ENCODE peak calls at places on chromosomes 1 and 21, in six cellular contexts. One of them, this sample, is unnamed. For H3K36me3, the result is how much of the 10 kb centered on the place peaks cover.

GRCh38 chr1:164905891-164906290 is 346.9 kb downstream of the PBX1 start:
- DNase-seq in PC-3: no peak
- DNase-seq in Peyer's patch: no peak
- DNase-seq in brain microvascular endothelial cell: no peak
- DNase-seq in fibroblast of lung: no peak
- DNase-seq in hepatocyte: no peak
- DNase-seq in this sample: no peak

GRCh38 chr1:9792156-9793042 is 31.4 kb downstream of the CLSTN1 start:
- DNase-seq in PC-3: peak
- DNase-seq in hepatocyte: no peak
- DNase-seq in Peyer's patch: no peak
- DNase-seq in brain microvascular endothelial cell: no peak
- DNase-seq in fibroblast of lung: peak
- DNase-seq in this sample: no peak

GRCh38 chr1:26740023-26740422 is 44.2 kb downstream of the ARID1A start:
- DNase-seq in Peyer's patch: no peak
- DNase-seq in PC-3: no peak
- DNase-seq in brain microvascular endothelial cell: no peak
- DNase-seq in fibroblast of lung: no peak
- DNase-seq in hepatocyte: no peak
- DNase-seq in this sample: no peak

GRCh38 chr1:201450721-201451291 is 18.2 kb downstream of the PHLDA3 start:
- DNase-seq in brain microvascular endothelial cell: peak
- DNase-seq in fibroblast of lung: peak
- DNase-seq in hepatocyte: peak
- DNase-seq in PC-3: peak
- DNase-seq in Peyer's patch: no peak
- DNase-seq in this sample: no peak

GRCh38 chr1:143748906-143749305 is 222.9 kb downstream of the FAM72C start:
- DNase-seq in hepatocyte: no peak
- DNase-seq in fibroblast of lung: no peak
- DNase-seq in PC-3: no peak
- DNase-seq in Peyer's patch: no peak
- DNase-seq in brain microvascular endothelial cell: no peak
- DNase-seq in this sample: no peak

GRCh38 chr1:6554907-6555778 is at the start of gene TAS1R1:
- DNase-seq in brain microvascular endothelial cell: no peak
- DNase-seq in hepatocyte: no peak
- DNase-seq in fibroblast of lung: peak
- DNase-seq in Peyer's patch: no peak
- DNase-seq in PC-3: no peak
- DNase-seq in this sample: no peak

GRCh38 chr1:95650631-95651030 is 416.6 kb downstream of the RWDD3 start:
- DNase-seq in brain microvascular endothelial cell: no peak
- DNase-seq in Peyer's patch: no peak
- DNase-seq in hepatocyte: no peak
- DNase-seq in PC-3: peak
- DNase-seq in fibroblast of lung: no peak
- DNase-seq in this sample: peak

GRCh38 chr1:194233069-194233468 is 1046.7 kb upstream of the B3GALT2 start:
- DNase-seq in PC-3: peak
- DNase-seq in Peyer's patch: no peak
- DNase-seq in fibroblast of lung: peak
- DNase-seq in brain microvascular endothelial cell: peak
- DNase-seq in hepatocyte: no peak
- DNase-seq in this sample: peak

GRCh38 chr1:166489670-166490436 is 323.1 kb upstream of the FAM78B start:
- DNase-seq in Peyer's patch: peak
- DNase-seq in brain microvascular endothelial cell: no peak
- DNase-seq in hepatocyte: no peak
- DNase-seq in PC-3: peak
- DNase-seq in fibroblast of lung: no peak
- DNase-seq in this sample: peak

GRCh38 chr21:34187935-34188334 is 114.6 kb downstream of the MRPS6 start:
- DNase-seq in PC-3: no peak
- DNase-seq in hepatocyte: no peak
- DNase-seq in brain microvascular endothelial cell: no peak
- DNase-seq in Peyer's patch: no peak
- DNase-seq in fibroblast of lung: peak
- DNase-seq in this sample: no peak

GRCh38 chr21:26659181-26659580 is 86.1 kb upstream of the CYYR1 start:
- DNase-seq in Peyer's patch: no peak
- DNase-seq in fibroblast of lung: no peak
- DNase-seq in brain microvascular endothelial cell: peak
- DNase-seq in PC-3: no peak
- DNase-seq in hepatocyte: no peak
- DNase-seq in this sample: peak

DNA sequence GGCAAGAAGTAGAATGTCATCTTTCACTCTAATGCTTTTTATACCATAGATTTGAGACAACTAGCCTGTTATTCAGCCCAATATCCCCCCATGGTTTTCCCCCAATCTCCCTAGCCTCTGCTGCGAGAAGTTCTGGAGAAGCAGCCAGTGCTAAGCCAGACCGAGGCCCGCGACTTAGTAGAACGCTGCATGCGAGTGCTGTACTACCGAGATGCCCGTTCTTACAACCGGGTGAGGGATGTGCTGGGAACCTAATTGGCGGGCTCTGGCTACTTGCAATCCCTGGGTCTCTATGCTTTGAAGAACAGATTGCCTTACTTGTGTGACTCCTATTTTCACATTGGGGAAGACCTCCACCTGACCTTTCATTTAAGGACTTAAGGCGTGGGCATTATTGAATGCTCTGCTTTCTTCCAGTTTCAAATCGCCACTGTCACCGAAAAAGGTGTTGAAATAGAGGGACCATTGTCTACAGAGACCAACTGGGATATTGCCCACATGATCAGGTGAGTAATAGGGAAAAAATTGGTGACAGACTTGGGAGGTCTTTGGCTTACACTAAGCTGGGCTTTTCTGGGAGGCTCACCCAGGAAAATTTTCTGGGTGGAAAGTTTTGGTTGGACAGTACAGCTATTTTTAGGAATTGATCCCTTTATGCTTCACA is 1.9 kb downstream of the PSMB4 start:
- DNase-seq in fibroblast of lung: peak
- DNase-seq in Peyer's patch: no peak
- DNase-seq in PC-3: peak
- DNase-seq in brain microvascular endothelial cell: no peak
- DNase-seq in hepatocyte: no peak
- DNase-seq in this sample: peak
- H3K36me3 ChIP-seq in fibroblast of lung: under half
- H3K36me3 ChIP-seq in Peyer's patch: under half
- H3K36me3 ChIP-seq in PC-3: under half
- H3K36me3 ChIP-seq in brain microvascular endothelial cell: under half
- H3K36me3 ChIP-seq in hepatocyte: under half
- H3K36me3 ChIP-seq in this sample: under half

DNA sequence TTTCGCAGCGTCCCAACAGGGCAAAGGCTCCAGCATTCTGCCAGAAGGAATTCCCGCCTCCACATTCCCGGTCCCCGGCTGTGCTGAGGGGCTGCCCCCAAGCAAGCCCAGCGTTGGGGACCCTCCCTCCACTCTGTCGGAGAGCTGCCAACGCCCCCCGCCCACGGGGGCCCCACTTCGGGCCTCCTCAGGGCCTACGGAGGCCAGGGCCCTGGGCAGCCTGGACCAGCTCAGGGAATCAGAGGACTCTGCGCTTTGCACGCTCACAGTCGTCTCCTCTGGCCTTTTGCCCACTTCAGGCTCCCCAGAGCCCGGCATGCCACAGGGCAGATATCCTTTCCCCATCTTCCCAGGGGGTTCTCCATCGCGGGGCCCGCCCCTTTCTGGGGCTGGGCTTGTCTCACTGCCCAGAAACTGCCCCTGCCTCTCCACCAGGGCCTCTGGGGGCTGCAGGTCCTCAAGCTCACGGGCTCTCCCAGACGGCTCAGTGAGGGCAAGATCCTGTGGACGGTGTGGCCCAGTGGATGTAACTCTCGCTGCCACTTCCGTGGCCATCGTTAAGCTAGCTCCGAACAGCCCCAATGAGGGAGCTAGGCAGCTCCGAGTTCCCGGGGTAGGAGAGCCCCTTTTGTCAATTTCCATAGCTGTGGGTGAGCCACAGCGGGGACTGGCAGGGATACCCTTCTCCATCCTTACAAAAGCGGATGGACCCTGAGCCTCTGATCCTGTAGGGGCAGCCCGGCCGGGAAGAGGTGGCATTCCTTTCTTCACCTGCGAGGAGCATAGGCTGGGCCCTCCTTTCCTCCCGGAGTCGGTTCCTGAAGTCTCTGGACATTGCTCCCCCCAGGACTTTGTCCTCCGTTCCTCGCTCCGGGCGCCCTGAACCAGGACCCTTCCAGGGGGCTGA is 2.8 kb downstream of the ITPKB start:
- DNase-seq in fibroblast of lung: no peak
- DNase-seq in brain microvascular endothelial cell: no peak
- DNase-seq in hepatocyte: no peak
- DNase-seq in PC-3: no peak
- DNase-seq in Peyer's patch: no peak
- DNase-seq in this sample: no peak
- H3K4me3 ChIP-seq in fibroblast of lung: peak
- H3K4me3 ChIP-seq in brain microvascular endothelial cell: no peak
- H3K4me3 ChIP-seq in hepatocyte: no peak
- H3K4me3 ChIP-seq in PC-3: no peak
- H3K4me3 ChIP-seq in Peyer's patch: peak
- H3K4me3 ChIP-seq in this sample: no peak

GRCh38 chr21:45172408-45172807 is 98.0 kb downstream of the ADARB1 start:
- DNase-seq in fibroblast of lung: no peak
- DNase-seq in PC-3: no peak
- DNase-seq in brain microvascular endothelial cell: no peak
- DNase-seq in hepatocyte: no peak
- DNase-seq in Peyer's patch: no peak
- DNase-seq in this sample: no peak
- TF ChIP-seq CTCF in fibroblast of lung: no peak
- TF ChIP-seq CTCF in PC-3: no peak
- TF ChIP-seq CTCF in brain microvascular endothelial cell: no peak
- TF ChIP-seq CTCF in hepatocyte: no peak
- TF ChIP-seq CTCF in Peyer's patch: no peak
- TF ChIP-seq CTCF in this sample: no peak

DNA sequence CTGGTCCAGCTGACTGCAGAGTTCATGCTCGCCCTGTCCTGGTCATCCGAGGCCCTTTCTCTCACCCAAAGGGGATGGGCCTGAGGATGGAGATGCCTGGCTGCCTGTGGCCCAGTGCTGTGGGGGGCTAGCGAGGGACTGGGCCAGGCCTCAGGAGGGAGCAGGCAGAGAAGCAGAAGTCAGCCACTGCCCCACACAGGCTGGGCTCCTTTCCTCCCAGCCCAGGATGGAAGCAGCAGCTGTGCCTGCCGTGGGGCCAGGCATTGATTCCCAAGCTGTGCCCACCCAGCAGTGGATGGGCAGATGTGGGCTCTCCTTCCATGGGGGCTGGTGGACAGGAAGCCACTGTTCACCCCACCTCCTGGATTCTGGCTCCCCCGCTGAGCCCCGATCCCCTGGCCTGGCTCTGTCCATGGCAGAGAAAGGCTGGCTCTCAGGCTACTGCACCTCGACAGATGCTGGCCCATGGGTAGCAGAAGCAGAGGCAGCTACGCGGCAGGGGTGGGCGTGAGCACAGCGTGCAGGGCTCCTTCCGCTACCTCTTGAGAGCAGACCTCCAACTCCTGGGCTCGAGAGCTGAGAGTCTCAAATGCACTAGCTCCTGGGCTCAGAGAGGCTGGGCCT is 24.6 kb downstream of the RUNX3 start:
- DNase-seq in hepatocyte: no peak
- DNase-seq in brain microvascular endothelial cell: no peak
- DNase-seq in PC-3: no peak
- DNase-seq in fibroblast of lung: no peak
- DNase-seq in Peyer's patch: peak
- DNase-seq in this sample: no peak
- H3K36me3 ChIP-seq in hepatocyte: under half
- H3K36me3 ChIP-seq in brain microvascular endothelial cell: under half
- H3K36me3 ChIP-seq in PC-3: under half
- H3K36me3 ChIP-seq in fibroblast of lung: under half
- H3K36me3 ChIP-seq in Peyer's patch: under half
- H3K36me3 ChIP-seq in this sample: under half

GRCh38 chr1:71621785-71622184 is 541.0 kb upstream of the ZRANB2 start:
- DNase-seq in hepatocyte: no peak
- DNase-seq in brain microvascular endothelial cell: no peak
- DNase-seq in Peyer's patch: no peak
- DNase-seq in PC-3: peak
- DNase-seq in fibroblast of lung: peak
- DNase-seq in this sample: peak
- H3K4me3 ChIP-seq in hepatocyte: no peak
- H3K4me3 ChIP-seq in brain microvascular endothelial cell: no peak
- H3K4me3 ChIP-seq in Peyer's patch: no peak
- H3K4me3 ChIP-seq in PC-3: no peak
- H3K4me3 ChIP-seq in fibroblast of lung: no peak
- H3K4me3 ChIP-seq in this sample: no peak

DNA sequence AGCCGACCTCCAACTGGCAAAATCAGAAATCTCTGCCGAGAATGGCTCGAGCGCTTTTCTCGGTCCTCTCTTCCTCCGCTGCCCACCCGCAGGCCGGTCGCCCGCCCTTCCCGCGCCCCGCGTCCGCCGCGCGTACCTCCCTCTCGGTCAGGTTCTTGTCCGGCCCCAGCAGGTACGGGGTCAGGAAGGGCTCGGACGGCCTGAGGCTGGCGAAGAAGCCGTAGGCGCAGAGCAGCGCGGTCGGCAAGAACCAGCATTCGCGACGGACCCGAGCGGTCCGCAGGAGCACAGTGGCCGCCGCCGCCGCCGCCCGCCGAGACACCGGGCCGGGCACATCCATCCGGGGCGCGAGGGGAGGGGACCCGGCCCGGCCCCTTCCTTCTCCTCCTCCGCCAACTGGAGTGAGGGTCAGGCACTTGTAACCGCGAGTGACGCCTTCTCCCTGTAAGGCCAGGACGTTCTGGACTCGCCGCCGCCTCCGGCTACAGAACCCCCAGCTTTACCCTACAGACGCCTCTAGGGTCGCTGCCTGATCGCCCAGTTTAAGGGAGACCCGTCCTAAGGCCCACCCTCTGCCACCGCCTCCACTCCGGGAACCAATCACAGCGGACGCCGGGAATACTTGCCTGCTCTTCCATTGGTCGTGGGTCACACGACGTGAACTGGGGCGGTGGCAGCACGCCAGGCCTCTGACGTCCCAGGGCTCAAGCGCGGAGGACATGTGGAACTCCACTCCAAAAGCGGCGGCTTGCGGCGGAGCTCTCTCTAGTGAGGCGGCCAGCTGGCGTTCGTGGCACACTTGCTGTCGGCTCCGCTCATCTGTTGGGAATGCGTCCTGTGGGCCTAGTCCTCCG is at the start of gene SLC19A2:
- DNase-seq in fibroblast of lung: peak
- DNase-seq in Peyer's patch: peak
- DNase-seq in hepatocyte: peak
- DNase-seq in PC-3: peak
- DNase-seq in brain microvascular endothelial cell: peak
- DNase-seq in this sample: peak
- TF ChIP-seq CTCF in fibroblast of lung: peak
- TF ChIP-seq CTCF in Peyer's patch: peak
- TF ChIP-seq CTCF in hepatocyte: peak
- TF ChIP-seq CTCF in PC-3: peak
- TF ChIP-seq CTCF in brain microvascular endothelial cell: peak
- TF ChIP-seq CTCF in this sample: peak

This sample was measured in bronchial epithelial cell.